ENCODE peak calls at places on chromosome 13, in nine cellular contexts. One of them, this sample, is unnamed.

GRCh38 chr13:94196426-94196825 is 283.1 kb downstream of the DCT start:
- DNase-seq in neural progenitor cell: no peak
- DNase-seq in gastrocnemius medialis: no peak
- DNase-seq in neuronal stem cell: no peak
- DNase-seq in trophoblast cell: no peak
- DNase-seq in coronary artery: no peak
- DNase-seq in hepatocyte: no peak
- DNase-seq in heart right ventricle: no peak
- DNase-seq in endodermal cell: no peak
- DNase-seq in this sample: no peak

GRCh38 chr13:77507931-77508776 is 27.4 kb upstream of the SCEL start:
- DNase-seq in heart right ventricle: no peak
- DNase-seq in coronary artery: no peak
- DNase-seq in trophoblast cell: no peak
- DNase-seq in hepatocyte: no peak
- DNase-seq in neuronal stem cell: no peak
- DNase-seq in gastrocnemius medialis: no peak
- DNase-seq in endodermal cell: no peak
- DNase-seq in neural progenitor cell: no peak
- DNase-seq in this sample: no peak

GRCh38 chr13:61664821-61665705 is 249.4 kb upstream of the PCDH20 start:
- DNase-seq in neuronal stem cell: no peak
- DNase-seq in trophoblast cell: no peak
- DNase-seq in hepatocyte: peak
- DNase-seq in coronary artery: no peak
- DNase-seq in endodermal cell: peak
- DNase-seq in gastrocnemius medialis: no peak
- DNase-seq in heart right ventricle: no peak
- DNase-seq in neural progenitor cell: no peak
- DNase-seq in this sample: no peak

GRCh38 chr13:36549771-36550170 is 117.5 kb downstream of the CCNA1 start:
- DNase-seq in neuronal stem cell: peak
- DNase-seq in trophoblast cell: no peak
- DNase-seq in hepatocyte: no peak
- DNase-seq in neural progenitor cell: peak
- DNase-seq in heart right ventricle: no peak
- DNase-seq in gastrocnemius medialis: no peak
- DNase-seq in endodermal cell: no peak
- DNase-seq in coronary artery: no peak
- DNase-seq in this sample: no peak

GRCh38 chr13:43111887-43112400 is 88.6 kb downstream of the DNAJC15 start:
- DNase-seq in coronary artery: no peak
- DNase-seq in neuronal stem cell: no peak
- DNase-seq in gastrocnemius medialis: no peak
- DNase-seq in neural progenitor cell: no peak
- DNase-seq in trophoblast cell: no peak
- DNase-seq in heart right ventricle: no peak
- DNase-seq in endodermal cell: no peak
- DNase-seq in hepatocyte: no peak
- DNase-seq in this sample: no peak

GRCh38 chr13:105921711-105922110 is 613.8 kb downstream of the EFNB2 start:
- DNase-seq in coronary artery: no peak
- DNase-seq in heart right ventricle: no peak
- DNase-seq in gastrocnemius medialis: no peak
- DNase-seq in neuronal stem cell: no peak
- DNase-seq in endodermal cell: no peak
- DNase-seq in trophoblast cell: no peak
- DNase-seq in hepatocyte: no peak
- DNase-seq in neural progenitor cell: no peak
- DNase-seq in this sample: no peak

GRCh38 chr13:43229506-43229905 is 206.1 kb downstream of the DNAJC15 start:
- DNase-seq in coronary artery: no peak
- DNase-seq in neuronal stem cell: no peak
- DNase-seq in endodermal cell: no peak
- DNase-seq in heart right ventricle: no peak
- DNase-seq in gastrocnemius medialis: no peak
- DNase-seq in trophoblast cell: no peak
- DNase-seq in neural progenitor cell: no peak
- DNase-seq in hepatocyte: no peak
- DNase-seq in this sample: no peak

GRCh38 chr13:92175330-92175729 is 776.9 kb downstream of the GPC5 start:
- DNase-seq in trophoblast cell: no peak
- DNase-seq in neuronal stem cell: peak
- DNase-seq in heart right ventricle: no peak
- DNase-seq in hepatocyte: peak
- DNase-seq in coronary artery: no peak
- DNase-seq in endodermal cell: peak
- DNase-seq in gastrocnemius medialis: no peak
- DNase-seq in neural progenitor cell: peak
- DNase-seq in this sample: no peak

GRCh38 chr13:64007334-64007733 is 2591.7 kb upstream of the PCDH20 start:
- DNase-seq in neural progenitor cell: no peak
- DNase-seq in gastrocnemius medialis: no peak
- DNase-seq in endodermal cell: no peak
- DNase-seq in heart right ventricle: no peak
- DNase-seq in hepatocyte: no peak
- DNase-seq in neuronal stem cell: no peak
- DNase-seq in coronary artery: no peak
- DNase-seq in trophoblast cell: no peak
- DNase-seq in this sample: no peak

GRCh38 chr13:89490661-89491060 is 1819.5 kb downstream of the SLITRK5 start:
- DNase-seq in gastrocnemius medialis: no peak
- DNase-seq in hepatocyte: no peak
- DNase-seq in coronary artery: no peak
- DNase-seq in endodermal cell: no peak
- DNase-seq in neuronal stem cell: no peak
- DNase-seq in neural progenitor cell: no peak
- DNase-seq in heart right ventricle: no peak
- DNase-seq in trophoblast cell: no peak
- DNase-seq in this sample: no peak

GRCh38 chr13:39536274-39536673 is 66.7 kb downstream of the LHFPL6 start:
- DNase-seq in neuronal stem cell: no peak
- DNase-seq in neural progenitor cell: no peak
- DNase-seq in hepatocyte: no peak
- DNase-seq in endodermal cell: no peak
- DNase-seq in gastrocnemius medialis: no peak
- DNase-seq in trophoblast cell: no peak
- DNase-seq in heart right ventricle: no peak
- DNase-seq in coronary artery: no peak
- DNase-seq in this sample: no peak

GRCh38 chr13:105679832-105680231 is 855.6 kb downstream of the EFNB2 start:
- DNase-seq in hepatocyte: peak
- DNase-seq in heart right ventricle: no peak
- DNase-seq in coronary artery: no peak
- DNase-seq in gastrocnemius medialis: no peak
- DNase-seq in endodermal cell: no peak
- DNase-seq in neuronal stem cell: no peak
- DNase-seq in trophoblast cell: no peak
- DNase-seq in neural progenitor cell: no peak
- DNase-seq in this sample: no peak

GRCh38 chr13:101752432-101752831 is 300.0 kb downstream of the ITGBL1 start:
- DNase-seq in neural progenitor cell: no peak
- DNase-seq in trophoblast cell: no peak
- DNase-seq in gastrocnemius medialis: no peak
- DNase-seq in neuronal stem cell: no peak
- DNase-seq in heart right ventricle: no peak
- DNase-seq in coronary artery: no peak
- DNase-seq in hepatocyte: no peak
- DNase-seq in endodermal cell: no peak
- DNase-seq in this sample: no peak

GRCh38 chr13:23629566-23630272 is 59.5 kb downstream of the TNFRSF19 start:
- DNase-seq in neural progenitor cell: no peak
- DNase-seq in hepatocyte: no peak
- DNase-seq in gastrocnemius medialis: no peak
- DNase-seq in trophoblast cell: no peak
- DNase-seq in heart right ventricle: no peak
- DNase-seq in coronary artery: no peak
- DNase-seq in neuronal stem cell: no peak
- DNase-seq in endodermal cell: no peak
- DNase-seq in this sample: no peak

GRCh38 chr13:45681101-45681500 is 21.0 kb upstream of the CBY2 start:
- DNase-seq in hepatocyte: no peak
- DNase-seq in coronary artery: no peak
- DNase-seq in gastrocnemius medialis: no peak
- DNase-seq in neural progenitor cell: no peak
- DNase-seq in heart right ventricle: no peak
- DNase-seq in endodermal cell: no peak
- DNase-seq in neuronal stem cell: no peak
- DNase-seq in trophoblast cell: no peak
- DNase-seq in this sample: no peak

GRCh38 chr13:27035892-27036235 is 135.7 kb downstream of the USP12 start:
- DNase-seq in neuronal stem cell: no peak
- DNase-seq in endodermal cell: no peak
- DNase-seq in hepatocyte: no peak
- DNase-seq in neural progenitor cell: no peak
- DNase-seq in coronary artery: no peak
- DNase-seq in gastrocnemius medialis: no peak
- DNase-seq in trophoblast cell: peak
- DNase-seq in heart right ventricle: no peak
- DNase-seq in this sample: no peak

GRCh38 chr13:84571264-84571663 is 689.0 kb upstream of the SLITRK1 start:
- DNase-seq in coronary artery: no peak
- DNase-seq in endodermal cell: peak
- DNase-seq in gastrocnemius medialis: no peak
- DNase-seq in hepatocyte: no peak
- DNase-seq in trophoblast cell: no peak
- DNase-seq in neuronal stem cell: no peak
- DNase-seq in heart right ventricle: no peak
- DNase-seq in neural progenitor cell: no peak
- DNase-seq in this sample: no peak

GRCh38 chr13:59584902-59585670 is 578.6 kb downstream of the DIAPH3 start:
- DNase-seq in coronary artery: no peak
- DNase-seq in neuronal stem cell: no peak
- DNase-seq in gastrocnemius medialis: no peak
- DNase-seq in heart right ventricle: no peak
- DNase-seq in neural progenitor cell: no peak
- DNase-seq in endodermal cell: no peak
- DNase-seq in trophoblast cell: no peak
- DNase-seq in hepatocyte: no peak
- DNase-seq in this sample: no peak

GRCh38 chr13:25574437-25575426 is 203.0 kb downstream of the ATP8A2 start:
- DNase-seq in heart right ventricle: peak
- DNase-seq in neural progenitor cell: peak
- DNase-seq in gastrocnemius medialis: peak
- DNase-seq in hepatocyte: peak
- DNase-seq in neuronal stem cell: peak
- DNase-seq in endodermal cell: peak
- DNase-seq in trophoblast cell: peak
- DNase-seq in coronary artery: no peak
- DNase-seq in this sample: peak

GRCh38 chr13:31731923-31732322 is 7.4 kb upstream of the RXFP2 start:
- DNase-seq in gastrocnemius medialis: no peak
- DNase-seq in neuronal stem cell: no peak
- DNase-seq in neural progenitor cell: no peak
- DNase-seq in hepatocyte: no peak
- DNase-seq in endodermal cell: no peak
- DNase-seq in trophoblast cell: no peak
- DNase-seq in heart right ventricle: no peak
- DNase-seq in coronary artery: no peak
- DNase-seq in this sample: no peak

GRCh38 chr13:52617070-52618060 is 24.9 kb upstream of the HNRNPA1L2 start:
- DNase-seq in endodermal cell: peak
- DNase-seq in hepatocyte: peak
- DNase-seq in coronary artery: peak
- DNase-seq in heart right ventricle: peak
- DNase-seq in neuronal stem cell: peak
- DNase-seq in neural progenitor cell: peak
- DNase-seq in gastrocnemius medialis: peak
- DNase-seq in trophoblast cell: peak
- DNase-seq in this sample: peak
- H3K27ac ChIP-seq in endodermal cell: peak
- H3K27ac ChIP-seq in hepatocyte: peak
- H3K27ac ChIP-seq in coronary artery: peak
- H3K27ac ChIP-seq in heart right ventricle: peak
- H3K27ac ChIP-seq in neuronal stem cell: no peak
- H3K27ac ChIP-seq in neural progenitor cell: no peak
- H3K27ac ChIP-seq in gastrocnemius medialis: peak
- H3K27ac ChIP-seq in trophoblast cell: no peak
- H3K27ac ChIP-seq in this sample: peak

GRCh38 chr13:110363009-110363408 is 55.9 kb downstream of the COL4A2 start:
- DNase-seq in hepatocyte: no peak
- DNase-seq in endodermal cell: peak
- DNase-seq in neural progenitor cell: peak
- DNase-seq in neuronal stem cell: no peak
- DNase-seq in coronary artery: peak
- DNase-seq in heart right ventricle: no peak
- DNase-seq in gastrocnemius medialis: no peak
- DNase-seq in trophoblast cell: no peak
- DNase-seq in this sample: no peak
- H3K27ac ChIP-seq in hepatocyte: no peak
- H3K27ac ChIP-seq in endodermal cell: no peak
- H3K27ac ChIP-seq in neural progenitor cell: no peak
- H3K27ac ChIP-seq in neuronal stem cell: no peak
- H3K27ac ChIP-seq in coronary artery: peak
- H3K27ac ChIP-seq in heart right ventricle: peak
- H3K27ac ChIP-seq in gastrocnemius medialis: peak
- H3K27ac ChIP-seq in trophoblast cell: no peak
- H3K27ac ChIP-seq in this sample: no peak

DNA sequence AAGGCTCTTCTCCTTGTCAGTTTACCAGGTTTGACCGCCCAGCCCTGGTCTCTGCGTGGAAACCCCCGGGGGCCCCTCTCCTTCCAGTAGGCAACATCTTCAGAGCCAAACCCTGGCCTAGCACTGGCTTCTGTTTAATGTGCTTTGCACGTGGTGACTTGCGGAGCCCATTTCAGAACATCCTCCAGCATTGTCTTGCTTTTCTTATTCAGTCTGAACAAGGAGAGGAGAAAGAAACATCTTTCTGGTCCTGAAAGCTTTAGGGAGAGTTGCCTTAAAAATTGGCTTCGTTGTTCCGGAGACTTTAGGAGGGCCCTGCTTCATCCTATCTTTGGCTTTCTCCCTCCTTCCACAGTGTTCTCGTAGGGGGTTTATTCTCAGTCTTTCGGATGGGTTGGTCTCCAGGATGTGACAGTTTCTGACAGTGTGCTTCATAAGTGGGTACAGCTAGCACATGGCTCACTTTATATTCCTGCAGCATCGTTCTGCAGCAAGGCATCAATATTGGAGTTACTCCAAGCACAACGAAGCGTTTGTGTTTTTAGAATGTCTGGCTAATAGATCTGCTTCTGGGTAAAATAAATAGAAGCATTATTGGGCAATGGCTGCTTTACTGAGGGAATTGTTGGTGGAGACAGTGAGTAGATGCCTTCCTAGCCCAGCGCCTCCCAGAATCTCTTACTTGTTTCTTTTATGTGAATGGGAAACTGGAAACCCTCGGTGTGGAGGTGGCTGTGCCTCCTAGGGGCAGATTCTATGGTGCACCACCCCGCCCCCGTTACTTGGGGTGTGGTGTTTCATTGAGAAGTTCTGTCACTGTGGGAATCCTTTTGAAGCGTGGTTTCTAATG is 1.8 kb downstream of the FARP1 start:
- DNase-seq in endodermal cell: peak
- DNase-seq in heart right ventricle: no peak
- DNase-seq in hepatocyte: peak
- DNase-seq in trophoblast cell: no peak
- DNase-seq in neuronal stem cell: peak
- DNase-seq in coronary artery: no peak
- DNase-seq in neural progenitor cell: peak
- DNase-seq in gastrocnemius medialis: no peak
- DNase-seq in this sample: no peak
- H3K27ac ChIP-seq in endodermal cell: no peak
- H3K27ac ChIP-seq in heart right ventricle: no peak
- H3K27ac ChIP-seq in hepatocyte: peak
- H3K27ac ChIP-seq in trophoblast cell: no peak
- H3K27ac ChIP-seq in neuronal stem cell: peak
- H3K27ac ChIP-seq in coronary artery: peak
- H3K27ac ChIP-seq in neural progenitor cell: no peak
- H3K27ac ChIP-seq in gastrocnemius medialis: no peak
- H3K27ac ChIP-seq in this sample: no peak

GRCh38 chr13:113449693-113450347 is 3.5 kb downstream of the ADPRHL1 start:
- DNase-seq in hepatocyte: no peak
- DNase-seq in gastrocnemius medialis: no peak
- DNase-seq in coronary artery: no peak
- DNase-seq in heart right ventricle: no peak
- DNase-seq in trophoblast cell: no peak
- DNase-seq in neuronal stem cell: no peak
- DNase-seq in endodermal cell: no peak
- DNase-seq in neural progenitor cell: no peak
- DNase-seq in this sample: no peak
- H3K27ac ChIP-seq in hepatocyte: peak
- H3K27ac ChIP-seq in gastrocnemius medialis: peak
- H3K27ac ChIP-seq in coronary artery: peak
- H3K27ac ChIP-seq in heart right ventricle: peak
- H3K27ac ChIP-seq in trophoblast cell: no peak
- H3K27ac ChIP-seq in neuronal stem cell: no peak
- H3K27ac ChIP-seq in endodermal cell: no peak
- H3K27ac ChIP-seq in neural progenitor cell: no peak
- H3K27ac ChIP-seq in this sample: no peak

This sample was measured in substantia nigra.